ENCODE peak calls at places on chromosomes 12 and 14, in five cellular contexts. E is hepatocyte; L is epithelial cell of esophagus; G is effector memory CD4-positive, alpha-beta T cell; A is CD4-positive, CD25-positive, alpha-beta regulatory T cell. H is an unnamed sample.

GRCh38 chr12:124497658-124498057 is 69.8 kb downstream of the NCOR2 start:
- DNase-seq in G (no peak), A (no peak), L (peak), E (peak), H (no peak)

GRCh38 chr14:25001096-25001982 is 48.6 kb downstream of the STXBP6 start:
- DNase-seq in A (no peak), E (no peak), L (no peak), G (no peak), H (no peak)

GRCh38 chr12:103640410-103640809 is 53.3 kb downstream of the STAB2 start:
- DNase-seq in A (no peak), L (no peak), E (no peak), G (no peak), H (no peak)

GRCh38 chr12:96907681-96908163 is 665 bp downstream of the NEDD1 start:
- DNase-seq in G (no peak), E (peak), A (peak), L (peak), H (peak)

GRCh38 chr12:92338671-92339070 is 193.0 kb upstream of the BTG1 start:
- DNase-seq in G (no peak), E (no peak), L (no peak), A (no peak), H (no peak)

GRCh38 chr12:99153283-99153682 is 494.3 kb upstream of the GARIN6 start:
- DNase-seq in L (no peak), E (no peak), A (no peak), G (no peak), H (no peak)

GRCh38 chr12:9273276-9273675 is 65.1 kb upstream of the PZP start:
- DNase-seq in E (no peak), A (no peak), L (peak), G (no peak), H (no peak)

GRCh38 chr14:30564868-30565248 is 5.9 kb downstream of the G2E3 start:
- DNase-seq in G (no peak), A (no peak), E (no peak), L (no peak), H (no peak)

GRCh38 chr12:1911598-1912575 is 6.6 kb downstream of the CACNA2D4 start:
- DNase-seq in A (no peak), L (no peak), E (peak), G (no peak), H (peak)

GRCh38 chr12:56425188-56425587 is 24.0 kb downstream of the TIMELESS start:
- DNase-seq in G (no peak), L (no peak), A (no peak), E (no peak), H (no peak)

GRCh38 chr12:31728289-31728916 is 418 bp downstream of the AMN1 start:
- DNase-seq in E (peak), A (no peak), G (no peak), L (peak), H (peak)

GRCh38 chr14:70378687-70379086 is 19.2 kb upstream of the COX16 start:
- DNase-seq in G (no peak), L (no peak), E (no peak), A (no peak), H (no peak)

GRCh38 chr12:123264642-123265041 is 7.0 kb downstream of the CDK2AP1 start:
- DNase-seq in A (no peak), E (no peak), G (no peak), L (no peak), H (peak)

GRCh38 chr12:128810182-128811127 is 13.3 kb downstream of the SLC15A4 start:
- DNase-seq in L (no peak), G (no peak), E (no peak), A (no peak), H (no peak)

GRCh38 chr12:67795235-67795634 is 146.7 kb downstream of the DYRK2 start:
- DNase-seq in G (no peak), L (peak), E (peak), A (no peak), H (no peak)

GRCh38 chr12:13471471-13471870 is 274.9 kb downstream of the EMP1 start:
- DNase-seq in L (no peak), E (no peak), G (no peak), A (no peak), H (no peak)

GRCh38 chr14:92532490-92533163 is 19.0 kb downstream of the RIN3 start:
- DNase-seq in L (no peak), A (no peak), E (no peak), G (no peak), H (no peak)
- H3K4me3 ChIP-seq in L (no peak), A (no peak), E (no peak), G (no peak), H (no peak)

DNA sequence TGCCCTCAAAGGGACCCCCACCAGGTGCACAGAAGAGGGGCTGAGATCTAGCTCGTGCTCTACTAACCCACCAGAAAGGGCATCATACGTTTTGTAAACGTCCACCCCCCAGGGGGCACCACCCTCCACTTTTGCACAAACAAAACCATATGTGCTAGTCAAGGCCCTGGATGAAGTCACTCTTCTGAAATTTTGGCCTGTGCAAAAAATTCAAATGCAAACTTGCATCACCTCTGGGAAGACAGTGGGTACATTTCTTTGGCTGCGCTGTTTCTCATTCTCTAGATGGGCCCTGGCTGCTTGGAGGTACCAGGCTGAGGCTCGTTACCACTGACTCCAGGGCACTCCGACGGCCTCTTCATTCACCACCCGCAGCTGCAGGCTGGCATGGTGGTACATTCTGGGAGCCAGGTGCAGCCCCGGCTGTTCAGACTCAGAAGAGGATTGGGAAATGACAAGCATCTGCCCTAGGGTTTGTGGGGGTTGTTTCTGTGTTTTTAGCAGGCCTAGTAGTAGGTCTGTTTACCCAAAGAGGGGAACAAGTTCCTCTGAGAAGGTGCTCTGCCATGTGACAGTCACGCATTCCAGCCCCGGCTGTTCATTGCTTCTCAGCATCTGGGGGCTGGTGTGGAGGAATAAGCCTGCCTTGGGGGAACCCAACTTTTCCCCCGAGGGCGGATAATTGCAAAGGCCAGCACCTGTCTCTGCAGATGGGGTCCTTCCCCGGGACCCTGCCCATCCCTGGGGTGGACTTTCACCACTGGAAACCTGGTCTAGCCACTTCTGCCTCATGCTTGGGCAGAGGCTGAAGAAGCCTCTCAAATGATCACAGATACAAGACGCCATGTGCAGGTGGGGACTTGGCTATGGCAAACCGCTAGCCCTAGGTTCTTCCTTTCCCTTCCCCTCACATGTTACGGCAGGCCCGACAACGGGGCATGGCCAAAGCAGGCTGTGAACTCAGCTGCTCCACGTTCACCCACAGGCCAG is 147.6 kb downstream of the DPF3 start:
- DNase-seq in A (no peak), L (peak), E (no peak), G (no peak), H (no peak)
- H3K4me3 ChIP-seq in A (no peak), L (no peak), E (no peak), G (no peak), H (no peak)

GRCh38 chr12:116765271-116765670 is 27.2 kb downstream of the RNFT2 start:
- DNase-seq in E (no peak), A (no peak), L (no peak), G (no peak), H (no peak)

GRCh38 chr12:116760621-116761020 is 22.5 kb downstream of the RNFT2 start:
- DNase-seq in G (no peak), E (no peak), A (no peak), L (no peak), H (no peak)

GRCh38 chr12:116761499-116761898 is 23.4 kb downstream of the RNFT2 start:
- DNase-seq in E (no peak), A (no peak), G (no peak), L (no peak), H (no peak)

DNA sequence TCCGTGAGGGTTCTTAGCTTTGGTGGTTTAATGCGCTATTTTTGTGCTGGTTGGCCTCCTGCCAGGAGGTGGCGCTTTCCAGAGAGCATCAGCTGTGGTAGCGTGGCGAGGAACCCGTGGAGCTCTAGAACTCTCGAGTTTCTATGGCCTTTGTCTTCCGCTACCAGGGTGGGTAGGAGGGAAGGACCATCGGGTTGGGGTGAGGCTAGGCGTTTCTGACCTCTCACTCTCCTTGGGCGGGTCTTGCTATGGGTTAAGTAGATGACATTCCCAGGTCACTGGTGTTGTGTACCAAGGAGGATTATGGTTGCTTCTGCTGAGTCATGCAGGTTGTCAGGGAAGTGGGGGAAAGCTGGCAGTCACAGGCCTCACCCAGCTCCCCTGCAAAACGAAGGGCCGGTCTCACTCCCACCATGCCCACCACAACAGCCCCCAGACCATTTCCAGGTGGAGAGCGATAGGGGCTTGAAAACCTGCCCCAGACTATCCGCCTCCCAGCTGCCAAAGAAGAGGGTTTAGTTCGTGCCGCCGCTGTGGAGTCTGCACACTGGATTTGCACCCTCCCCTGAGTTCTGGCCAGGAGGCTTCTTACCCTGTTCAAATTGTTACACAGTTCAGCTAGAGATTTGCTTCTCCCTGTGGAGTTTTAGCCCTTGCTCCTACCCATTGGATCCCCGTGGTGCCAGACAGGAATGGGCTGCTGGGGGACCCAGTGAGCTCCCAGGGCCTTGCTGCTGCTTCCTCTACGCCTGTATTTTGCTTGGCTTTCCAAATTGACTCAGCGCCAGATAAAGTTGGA is 21.9 kb downstream of the RNFT2 start:
- DNase-seq in L (no peak), G (no peak), A (no peak), E (no peak), H (peak)
- H3K4me3 ChIP-seq in L (no peak), G (no peak), A (no peak), E (no peak), H (peak)

DNA sequence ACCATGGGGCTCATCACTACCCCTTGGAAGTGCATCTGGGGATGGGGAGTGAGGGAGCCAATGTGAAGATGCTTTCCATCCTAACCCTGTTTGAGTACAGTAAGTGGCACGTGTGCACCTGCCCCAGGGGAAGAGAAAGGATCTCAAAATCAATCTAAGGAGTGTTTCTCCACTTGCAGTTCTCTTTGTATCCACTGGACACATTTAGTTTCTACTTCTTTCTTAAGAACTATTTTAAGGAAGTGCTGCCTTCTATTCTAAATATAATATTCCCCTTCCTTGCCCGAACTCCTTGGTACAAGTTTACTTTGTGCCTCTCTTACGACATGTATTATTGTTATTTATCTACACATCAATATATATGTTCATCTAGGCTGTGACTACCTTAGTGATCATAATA is 73.8 kb downstream of the TTC6 start:
- DNase-seq in L (no peak), E (no peak), A (no peak), G (no peak), H (no peak)
- H3K4me3 ChIP-seq in L (no peak), E (no peak), A (no peak), G (no peak), H (no peak)

GRCh38 chr12:65828711-65829339 is 4.5 kb downstream of the HMGA2 start:
- DNase-seq in A (no peak), G (no peak), E (no peak), L (no peak), H (no peak)
- H3K4me3 ChIP-seq in A (no peak), G (no peak), E (peak), L (peak), H (no peak)

GRCh38 chr14:35806006-35806907 is 2.8 kb downstream of the RALGAPA1 start:
- DNase-seq in A (no peak), E (no peak), G (no peak), L (no peak), H (no peak)
- H3K4me3 ChIP-seq in A (peak), E (no peak), G (no peak), L (no peak), H (no peak)

DNA sequence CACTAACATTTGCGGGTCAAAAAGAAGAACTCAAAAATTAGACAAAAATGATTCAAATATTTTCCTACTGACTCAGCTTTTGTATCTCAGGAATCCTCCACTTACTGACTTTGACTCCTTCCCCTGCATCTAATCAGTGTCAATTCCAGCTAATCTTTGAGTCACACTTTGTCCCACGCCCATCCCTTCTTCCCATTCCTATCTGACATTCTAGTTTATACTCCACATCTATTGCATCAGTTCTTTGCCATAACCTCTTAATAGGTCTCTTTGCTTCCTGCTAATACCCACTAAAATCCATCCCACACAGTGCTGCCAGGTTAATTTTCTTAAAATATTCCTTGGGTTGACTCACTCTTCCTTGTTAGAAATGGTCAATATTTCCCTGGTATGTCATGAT is 19.1 kb downstream of the BBS10 start:
- DNase-seq in E (peak), L (peak), G (no peak), A (no peak), H (no peak)
- H3K4me3 ChIP-seq in E (no peak), L (no peak), G (no peak), A (no peak), H (no peak)

GRCh38 chr14:90388982-90389381 is 7.8 kb upstream of the CALM1 start:
- DNase-seq in E (no peak), L (peak), A (no peak), G (no peak), H (no peak)

GRCh38 chr14:90396342-90397339 is at the start of gene CALM1:
- DNase-seq in G (peak), A (peak), E (peak), L (peak), H (peak)

GRCh38 chr14:90398315-90398811 is 1.5 kb downstream of the CALM1 start:
- DNase-seq in L (peak), E (peak), A (peak), G (peak), H (no peak)

GRCh38 chr14:90397401-90398314 is 829 bp downstream of the CALM1 start:
- DNase-seq in E (peak), G (peak), L (peak), A (peak), H (peak)

DNA sequence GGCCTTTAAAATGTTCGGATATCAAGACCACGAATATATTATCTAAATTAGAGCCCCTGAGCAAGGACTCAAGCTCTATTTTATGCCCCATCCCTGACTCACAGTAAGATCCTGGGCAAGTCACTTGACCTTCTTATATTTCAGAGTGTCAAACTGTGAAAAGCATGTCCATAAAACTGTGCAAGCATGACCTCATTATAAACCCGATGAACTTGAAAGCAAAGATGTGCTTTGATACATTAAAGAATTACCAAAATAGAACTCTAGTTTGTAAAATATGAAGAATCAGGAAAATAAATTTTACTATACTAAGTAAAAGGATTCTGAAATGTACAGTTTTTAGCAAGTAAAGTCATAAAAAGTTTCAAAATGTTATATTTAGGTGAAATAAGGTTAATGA is 2.9 kb upstream of the CALM1 start:
- DNase-seq in A (no peak), E (no peak), L (no peak), G (no peak), H (no peak)
- H3K4me3 ChIP-seq in A (no peak), E (no peak), L (no peak), G (no peak), H (no peak)

GRCh38 chr14:20499881-20500280 is 5.5 kb upstream of the RNASE10 start:
- DNase-seq in E (no peak), G (no peak), A (no peak), L (no peak), H (no peak)
- H3K4me3 ChIP-seq in E (no peak), G (no peak), A (no peak), L (no peak), H (no peak)

GRCh38 chr14:81471062-81471461 is 62.6 kb downstream of the SEL1L start:
- DNase-seq in L (no peak), E (no peak), G (no peak), A (no peak), H (no peak)
- H3K4me3 ChIP-seq in L (no peak), E (no peak), G (no peak), A (no peak), H (no peak)

H was measured in H7.